ENCODE peak calls at places on chromosomes 1 and 21, in eight cellular contexts. F is AML-193; Q is CMK; C is RWPE1; B is putamen; W is activated CD8-positive, alpha-beta memory T cell treated with anti-CD3 and anti-CD28 coated beads for 4 hours; S is tibial artery; O is nephron progenitor cell. X is an unnamed sample.

GRCh38 chr1:151534662-151535278 is 5.3 kb upstream of the TUFT1 start:
- DNase-seq in F (peak), Q (peak), C (no peak), B (peak), W (peak), S (peak), O (peak), X (peak)

GRCh38 chr1:236753554-236753953 is 41.5 kb upstream of the MTR start:
- DNase-seq in F (peak), Q (no peak), C (no peak), B (peak), W (no peak), S (no peak), O (no peak), X (peak)

GRCh38 chr1:44030606-44031050 is 634 bp downstream of the SLC6A9 start:
- DNase-seq in F (no peak), Q (peak), C (peak), B (peak), W (no peak), S (no peak), O (peak), X (peak)

GRCh38 chr1:202708456-202709275 is 1.6 kb downstream of the SYT2 start:
- DNase-seq in F (no peak), Q (no peak), C (no peak), B (no peak), W (no peak), S (no peak), O (no peak), X (no peak)

GRCh38 chr1:110674337-110675059 is at the start of gene KCNA3:
- DNase-seq in F (no peak), Q (no peak), C (no peak), B (no peak), W (peak), S (no peak), O (peak), X (peak)

GRCh38 chr1:2840036-2840809 is 38.7 kb upstream of the TTC34 start:
- DNase-seq in F (no peak), Q (peak), C (no peak), B (no peak), W (peak), S (no peak), O (no peak), X (no peak)

GRCh38 chr21:16837319-16837718 is 675.5 kb upstream of the CXADR start:
- DNase-seq in F (no peak), Q (no peak), C (no peak), B (no peak), W (no peak), S (no peak), O (no peak), X (no peak)

GRCh38 chr1:59427155-59427554 is 130.3 kb downstream of the FGGY start:
- DNase-seq in F (no peak), Q (no peak), C (peak), B (no peak), W (no peak), S (no peak), O (no peak), X (no peak)

GRCh38 chr1:220983877-220984635 is 104.8 kb downstream of the HLX start:
- DNase-seq in F (no peak), Q (no peak), C (no peak), B (no peak), W (no peak), S (no peak), O (peak), X (no peak)

GRCh38 chr1:1670866-1671265 is 12.1 kb upstream of the CDK11B start:
- DNase-seq in F (no peak), Q (no peak), C (no peak), B (no peak), W (no peak), S (no peak), O (no peak), X (peak)

GRCh38 chr1:24385160-24385939 is 28.2 kb downstream of the STPG1 start:
- DNase-seq in F (peak), Q (no peak), C (no peak), B (no peak), W (no peak), S (no peak), O (no peak), X (no peak)

GRCh38 chr21:32389337-32390015 is 3.3 kb downstream of the URB1 start:
- DNase-seq in F (no peak), Q (no peak), C (no peak), B (no peak), W (no peak), S (no peak), O (no peak), X (no peak)

GRCh38 chr1:114105401-114105979 is 48.2 kb downstream of the SYT6 start:
- DNase-seq in F (no peak), Q (no peak), C (no peak), B (no peak), W (no peak), S (no peak), O (peak), X (no peak)

GRCh38 chr1:7460807-7461206 is 310.3 kb upstream of the VAMP3 start:
- DNase-seq in F (no peak), Q (no peak), C (no peak), B (no peak), W (no peak), S (no peak), O (no peak), X (no peak)

GRCh38 chr1:226463925-226464598 is 56.2 kb upstream of the PARP1 start:
- DNase-seq in F (no peak), Q (no peak), C (no peak), B (no peak), W (no peak), S (no peak), O (no peak), X (no peak)

GRCh38 chr1:65009724-65010420 is 43.5 kb upstream of the JAK1 start:
- DNase-seq in F (no peak), Q (no peak), C (no peak), B (no peak), W (no peak), S (no peak), O (no peak), X (no peak)

GRCh38 chr1:86714159-86714558 is 9.8 kb downstream of the SH3GLB1 start:
- DNase-seq in F (no peak), Q (no peak), C (no peak), B (no peak), W (no peak), S (no peak), O (no peak), X (no peak)

GRCh38 chr1:145708063-145708462 is 895 bp upstream of the PDZK1 start:
- DNase-seq in F (no peak), Q (no peak), C (no peak), B (no peak), W (no peak), S (no peak), O (no peak), X (no peak)

GRCh38 chr21:40143822-40144525 is 276.7 kb downstream of the PCP4 start:
- DNase-seq in F (peak), Q (peak), C (peak), B (peak), W (peak), S (no peak), O (peak), X (peak)

GRCh38 chr1:229270547-229271447 is at the start of gene RAB4A:
- DNase-seq in F (peak), Q (peak), C (peak), B (peak), W (peak), S (peak), O (peak), X (peak)

GRCh38 chr1:170725326-170725725 is 61.4 kb downstream of the PRRX1 start:
- DNase-seq in F (no peak), Q (no peak), C (no peak), B (no peak), W (no peak), S (no peak), O (no peak), X (no peak)

GRCh38 chr1:102535829-102536505 is 539.2 kb upstream of the OLFM3 start:
- DNase-seq in F (no peak), Q (no peak), C (no peak), B (no peak), W (no peak), S (no peak), O (no peak), X (no peak)

GRCh38 chr21:36134820-36135390 is at the start of gene CBR3:
- DNase-seq in F (peak), Q (no peak), C (peak), B (no peak), W (no peak), S (peak), O (peak), X (peak)

GRCh38 chr1:61337981-61338848 is 255.9 kb downstream of the NFIA start:
- DNase-seq in F (no peak), Q (no peak), C (peak), B (peak), W (no peak), S (peak), O (peak), X (peak)

GRCh38 chr1:6824665-6825368 is 39.6 kb downstream of the CAMTA1 start:
- DNase-seq in F (no peak), Q (no peak), C (no peak), B (no peak), W (no peak), S (no peak), O (no peak), X (no peak)

GRCh38 chr1:111516008-111516535 is 12.6 kb upstream of the ADORA3 start:
- DNase-seq in F (peak), Q (peak), C (peak), B (peak), W (no peak), S (peak), O (no peak), X (no peak)

GRCh38 chr1:192161974-192162373 is 3.7 kb downstream of the RGS18 start:
- DNase-seq in F (no peak), Q (no peak), C (no peak), B (no peak), W (no peak), S (no peak), O (no peak), X (no peak)

GRCh38 chr1:89794406-89794805 is 26.4 kb upstream of the LRRC8D start:
- DNase-seq in F (no peak), Q (no peak), C (no peak), B (no peak), W (no peak), S (no peak), O (no peak), X (no peak)

GRCh38 chr1:209769171-209769904 is 13.5 kb downstream of the TRAF3IP3 start:
- DNase-seq in F (peak), Q (no peak), C (peak), B (peak), W (peak), S (peak), O (no peak), X (no peak)

GRCh38 chr1:15075812-15076211 is 77.7 kb upstream of the TMEM51 start:
- DNase-seq in F (no peak), Q (peak), C (no peak), B (no peak), W (no peak), S (no peak), O (no peak), X (no peak)

GRCh38 chr21:26148071-26148470 is 22.5 kb downstream of the APP start:
- DNase-seq in F (no peak), Q (no peak), C (no peak), B (no peak), W (no peak), S (no peak), O (peak), X (no peak)

GRCh38 chr1:226268421-226269124 is 40.4 kb downstream of the LIN9 start:
- DNase-seq in F (no peak), Q (no peak), C (peak), B (no peak), W (no peak), S (no peak), O (no peak), X (no peak)

GRCh38 chr1:29749546-29749945 is 513.2 kb downstream of the PTPRU start:
- DNase-seq in F (no peak), Q (no peak), C (no peak), B (no peak), W (no peak), S (no peak), O (no peak), X (no peak)

GRCh38 chr1:87106867-87107266 is 192.4 kb downstream of the HS2ST1 start:
- DNase-seq in F (no peak), Q (no peak), C (no peak), B (no peak), W (no peak), S (no peak), O (no peak), X (no peak)

GRCh38 chr21:42032968-42033367 is 22.8 kb upstream of the ZBTB21 start:
- DNase-seq in F (no peak), Q (no peak), C (no peak), B (no peak), W (no peak), S (no peak), O (no peak), X (no peak)

GRCh38 chr1:86774305-86775304 is 70.2 kb downstream of the SH3GLB1 start:
- DNase-seq in F (peak), Q (peak), C (peak), B (peak), W (peak), S (peak), O (peak), X (peak)

GRCh38 chr1:117707371-117707770 is 101.5 kb downstream of the TENT5C start:
- DNase-seq in F (no peak), Q (no peak), C (no peak), B (no peak), W (no peak), S (no peak), O (no peak), X (no peak)